ENCODE peak calls at places on chromosomes 16 and 17, in six cellular contexts. W, L, R, K, X and B are unnamed samples.

GRCh38 chr17:28956861-28957260 is 5.5 kb upstream of the PHF12 start:
- DNase-seq in W (no peak), L (no peak), R (no peak), K (no peak), X (no peak), B (no peak)

GRCh38 chr17:79623786-79624657 is 13.2 kb upstream of the RBFOX3 start:
- DNase-seq in W (peak; percentile 13), L (no peak), R (no peak), K (no peak), X (no peak), B (peak; percentile 46)

GRCh38 chr17:69075823-69076222 is 15.1 kb upstream of the ABCA9 start:
- DNase-seq in W (no peak), L (no peak), R (no peak), K (no peak), X (no peak), B (no peak)

GRCh38 chr17:43572368-43572980 is 26.3 kb upstream of the ETV4 start:
- DNase-seq in W (no peak), L (peak; percentile 9), R (no peak), K (no peak), X (no peak), B (no peak)

GRCh38 chr17:44971776-44972483 is 3.8 kb upstream of the C1QL1 start:
- DNase-seq in W (no peak), L (no peak), R (no peak), K (no peak), X (no peak), B (no peak)

GRCh38 chr16:35391328-35391727 is 1931.9 kb downstream of the TP53TG3F start:
- DNase-seq in W (no peak), L (peak; percentile 35), R (no peak), K (peak; percentile 64), X (no peak), B (no peak)

GRCh38 chr16:2982402-2982801 is 2.2 kb upstream of the PKMYT1 start:
- DNase-seq in W (no peak), L (no peak), R (no peak), K (no peak), X (no peak), B (no peak)

GRCh38 chr17:67785122-67785477 is 40.2 kb upstream of the BPTF start:
- DNase-seq in W (no peak), L (no peak), R (no peak), K (no peak), X (no peak), B (no peak)

GRCh38 chr17:43468746-43469544 is 14.8 kb upstream of the DHX8 start:
- DNase-seq in W (no peak), L (no peak), R (no peak), K (no peak), X (no peak), B (no peak)

GRCh38 chr16:46555981-46556380 is 65.2 kb downstream of the SHCBP1 start:
- DNase-seq in W (no peak), L (no peak), R (no peak), K (no peak), X (no peak), B (no peak)

GRCh38 chr16:52497067-52497816 is 49.7 kb downstream of the TOX3 start:
- DNase-seq in W (no peak), L (no peak), R (peak; percentile 35), K (no peak), X (no peak), B (no peak)

GRCh38 chr16:54431041-54431996 is 144.7 kb upstream of the IRX3 start:
- DNase-seq in W (no peak), L (peak; percentile 43), R (no peak), K (no peak), X (no peak), B (no peak)

GRCh38 chr17:34637041-34637547 is 57.7 kb downstream of the TMEM132E start:
- DNase-seq in W (no peak), L (no peak), R (no peak), K (no peak), X (no peak), B (no peak)

GRCh38 chr16:72988568-72988967 is 59.4 kb downstream of the ZFHX3 start:
- DNase-seq in W (no peak), L (no peak), R (no peak), K (no peak), X (no peak), B (no peak)
- TF ChIP-seq CTCF in W (no peak), L (no peak), R (no peak), K (no peak), X (no peak), B (no peak)

GRCh38 chr17:6797718-6798351 is 21.8 kb downstream of the FBXO39 start:
- DNase-seq in W (no peak), L (no peak), R (no peak), K (no peak), X (no peak), B (no peak)
- H3K27ac ChIP-seq in W (no peak overlapping the region), L (no peak overlapping the region), R (no peak overlapping the region), K (no peak overlapping the region), X (no peak overlapping the region), B (no peak overlapping the region)

GRCh38 chr17:36661688-36662087 is 60.3 kb downstream of the MRM1 start:
- DNase-seq in W (no peak), L (no peak), R (no peak), K (no peak), X (no peak), B (no peak)

GRCh38 chr17:36653374-36653773 is 52.0 kb downstream of the MRM1 start:
- DNase-seq in W (no peak), L (no peak), R (no peak), K (no peak), X (no peak), B (no peak)

GRCh38 chr17:36657763-36658490 is 56.5 kb downstream of the MRM1 start:
- DNase-seq in W (no peak), L (peak; percentile 9), R (peak; percentile 66), K (no peak), X (no peak), B (no peak)

GRCh38 chr17:36661047-36661666 is 59.8 kb downstream of the MRM1 start:
- DNase-seq in W (no peak), L (no peak), R (no peak), K (no peak), X (no peak), B (no peak)

DNA sequence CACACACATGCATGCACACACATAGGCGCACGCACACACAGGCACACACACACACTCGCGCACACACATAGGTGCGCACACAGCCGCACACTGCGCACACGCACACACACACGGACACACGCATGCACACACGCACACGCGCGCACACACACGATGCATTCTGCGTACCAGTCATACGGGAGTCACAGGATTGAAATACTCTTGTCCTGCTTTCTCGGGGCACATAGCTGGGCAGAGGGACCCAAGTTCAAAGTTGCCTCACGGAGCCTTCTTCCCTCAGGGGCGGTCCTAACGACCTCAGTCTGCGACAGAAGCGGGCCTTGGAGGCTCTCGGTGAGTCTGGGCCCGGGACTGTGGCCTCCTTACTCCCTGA is 56.0 kb downstream of the MRM1 start:
- DNase-seq in W (no peak), L (no peak), R (no peak), K (no peak), X (no peak), B (no peak)
- H3K4me3 ChIP-seq in W (peak overlapping the region; percentile 37), L (no peak overlapping the region), R (peak overlapping the region; percentile 40), K (peak overlapping the region; percentile 22), X (peak overlapping the region; percentile 33), B (peak overlapping the region; percentile 56)

DNA sequence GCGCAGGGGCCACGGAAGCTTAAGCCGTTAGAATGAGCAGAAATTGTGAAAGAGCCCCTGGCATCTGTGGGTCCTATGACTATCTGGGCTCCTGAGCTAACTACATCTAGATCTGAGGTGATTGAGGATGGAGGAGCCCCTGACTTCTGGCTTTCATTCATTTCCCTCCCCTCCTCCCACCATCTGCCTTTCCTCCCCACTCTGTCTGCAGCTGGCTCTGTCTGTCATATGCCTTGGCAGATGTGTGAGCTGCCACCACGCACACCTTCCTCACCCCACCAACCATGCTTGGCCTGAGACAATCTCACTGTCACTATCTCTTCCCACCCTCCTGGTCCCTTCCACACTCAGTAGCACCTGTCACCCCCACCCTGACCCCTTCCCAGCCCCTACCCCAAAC is 5.1 kb downstream of the CD300E start:
- DNase-seq in W (no peak), L (no peak), R (no peak), K (no peak), X (no peak), B (no peak)
- TF ChIP-seq CTCF in W (no peak), L (no peak), R (no peak), K (no peak), X (no peak), B (no peak)

GRCh38 chr16:73058616-73059409 is 10.9 kb upstream of the ZFHX3 start:
- DNase-seq in W (peak; percentile 47), L (peak; percentile 60), R (no peak), K (no peak), X (no peak), B (no peak)
- H3K27ac ChIP-seq in W (peak overlapping the region; percentile 96), L (no peak overlapping the region), R (peak overlapping the region; percentile 80), K (peak overlapping the region; percentile 100), X (peak overlapping the region; percentile 99), B (peak overlapping the region; percentile 99)

GRCh38 chr17:10843806-10844205 is 5.9 kb upstream of the PIRT start:
- DNase-seq in W (no peak), L (no peak), R (peak; percentile 62), K (peak; percentile 59), X (no peak), B (no peak)

GRCh38 chr17:10842658-10843057 is 4.8 kb upstream of the PIRT start:
- DNase-seq in W (no peak), L (no peak), R (no peak), K (peak; percentile 9), X (no peak), B (no peak)

GRCh38 chr17:10845388-10845751 is 7.5 kb upstream of the PIRT start:
- DNase-seq in W (no peak), L (no peak), R (no peak), K (no peak), X (no peak), B (no peak)

GRCh38 chr17:10844667-10845387 is 6.9 kb upstream of the PIRT start:
- DNase-seq in W (peak; percentile 79), L (peak; percentile 74), R (peak; percentile 90), K (peak; percentile 81), X (peak; percentile 57), B (no peak)
- H3K4me3 ChIP-seq in W (peak overlapping the region; percentile 37), L (no peak overlapping the region), R (peak overlapping the region; percentile 38), K (peak overlapping the region; percentile 31), X (peak overlapping the region; percentile 41), B (peak overlapping the region; percentile 57)

DNA sequence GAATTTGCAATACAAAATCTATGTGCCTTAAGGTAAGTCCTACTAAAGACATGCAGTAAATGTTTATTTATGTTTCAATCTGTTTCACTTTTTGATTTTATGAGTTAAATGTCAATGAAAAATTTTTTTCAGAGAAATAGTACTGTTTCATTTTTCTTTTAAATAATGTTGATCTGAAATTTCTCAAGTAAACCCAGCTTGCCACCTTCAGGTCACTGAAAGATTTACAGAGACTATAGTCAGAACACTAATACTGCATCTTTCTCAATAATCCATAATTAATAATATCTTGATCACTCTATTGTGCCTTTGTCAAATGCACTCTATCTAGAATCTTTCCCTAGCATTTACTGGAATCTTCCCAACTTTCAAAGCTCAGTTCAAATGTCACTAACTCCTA is 6.5 kb upstream of the DHX40 start:
- DNase-seq in W (no peak), L (no peak), R (no peak), K (no peak), X (no peak), B (no peak)
- TF ChIP-seq CTCF in W (no peak), L (no peak), R (no peak), K (no peak), X (peak; percentile 19), B (no peak)

GRCh38 chr17:72092710-72093322 is 28.0 kb upstream of the SOX9 start:
- DNase-seq in W (no peak), L (no peak), R (no peak), K (no peak), X (no peak), B (no peak)
- H3K27ac ChIP-seq in W (no peak overlapping the region), L (no peak overlapping the region), R (no peak overlapping the region), K (no peak overlapping the region), X (no peak overlapping the region), B (no peak overlapping the region)